ENCODE peak calls at places on chromosomes 6 and 20, in six cellular contexts. A is GM23338, X is IMR-90, W is heart left ventricle, F is astrocyte of the cerebellum, Z is A673. Y is an unnamed sample.

GRCh38 chr6:56899753-56900152 is 55.2 kb upstream of the BEND6 start:
- DNase-seq in W (no peak), A (no peak), F (no peak), X (no peak), Z (no peak), Y (no peak)

GRCh38 chr20:52127309-52127708 is 64.3 kb downstream of the ZFP64 start:
- DNase-seq in A (no peak), F (no peak), W (no peak), X (no peak), Z (no peak), Y (no peak)

GRCh38 chr6:154474636-154475428 is 35.7 kb downstream of the CNKSR3 start:
- DNase-seq in X (peak; percentile 84), Z (no peak), A (no peak), F (peak; percentile 55), W (no peak), Y (no peak)

GRCh38 chr6:73803562-73804221 is 107.7 kb downstream of the CD109 start:
- DNase-seq in A (peak; percentile 78), F (peak; percentile 49), W (no peak), X (peak; percentile 97), Z (peak; percentile 84), Y (no peak)

GRCh38 chr20:1473244-1473635 is 6.6 kb upstream of the NSFL1C start:
- DNase-seq in W (no peak), Z (no peak), F (no peak), A (no peak), X (no peak), Y (no peak)

GRCh38 chr20:22974354-22974753 is 60.8 kb upstream of the SSTR4 start:
- DNase-seq in Z (peak; percentile 5), F (no peak), W (no peak), X (no peak), A (peak; percentile 65), Y (no peak)

GRCh38 chr6:144954241-144954556 is 669.1 kb downstream of the UTRN start:
- DNase-seq in Z (no peak), X (no peak), F (no peak), W (no peak), A (no peak), Y (no peak)

GRCh38 chr6:136077834-136078576 is 172.1 kb downstream of the MTFR2 start:
- DNase-seq in A (no peak), X (peak; percentile 96), F (peak; percentile 91), Z (no peak), W (no peak), Y (no peak)

GRCh38 chr6:11712760-11713159 is 65.8 kb downstream of the ADTRP start:
- DNase-seq in F (no peak), A (no peak), W (peak; percentile 65), X (peak; percentile 46), Z (no peak), Y (no peak)

GRCh38 chr6:24274441-24275083 is 83.3 kb downstream of the DCDC2 start:
- DNase-seq in X (peak; percentile 23), A (peak; percentile 47), W (no peak), F (no peak), Z (peak; percentile 55), Y (no peak)

GRCh38 chr6:136510782-136511181 is 39.4 kb downstream of the MAP7 start:
- DNase-seq in F (no peak), W (no peak), Z (no peak), X (no peak), A (no peak), Y (no peak)

GRCh38 chr6:154139894-154140293 is 100.9 kb downstream of the OPRM1 start:
- DNase-seq in W (no peak), A (no peak), Z (peak; percentile 89), X (no peak), F (no peak), Y (no peak)

GRCh38 chr6:115972679-115973078 is 88.0 kb downstream of the FRK start:
- DNase-seq in X (no peak), F (no peak), W (no peak), A (no peak), Z (peak; percentile 9), Y (no peak)

GRCh38 chr6:52389626-52390360 is 27.8 kb downstream of the PAQR8 start:
- DNase-seq in Z (peak; percentile 41), X (peak; percentile 50), A (no peak), F (no peak), W (peak; percentile 43), Y (peak; percentile 76)

GRCh38 chr6:10595731-10596664 is 74.8 kb downstream of the GCNT2 start:
- DNase-seq in Z (no peak), F (no peak), A (peak; percentile 85), X (peak; percentile 10), W (no peak), Y (no peak)

GRCh38 chr20:38722708-38723068 is 1.6 kb upstream of the SLC32A1 start:
- DNase-seq in W (no peak), F (no peak), Z (no peak), A (peak; percentile 65), X (no peak), Y (no peak)

GRCh38 chr20:38725458-38725958 is 1.2 kb downstream of the SLC32A1 start:
- DNase-seq in W (no peak), A (no peak), Z (no peak), F (no peak), X (no peak), Y (no peak)

GRCh38 chr20:38723069-38723981 is 961 bp upstream of the SLC32A1 start:
- DNase-seq in X (no peak), A (peak; percentile 61), W (no peak), F (peak; percentile 42), Z (no peak), Y (no peak)

GRCh38 chr20:38724603-38725457 is 544 bp downstream of the SLC32A1 start:
- DNase-seq in A (peak; percentile 92), W (no peak), X (no peak), F (no peak), Z (no peak), Y (no peak)

GRCh38 chr20:38723982-38724602 is at the start of gene SLC32A1:
- DNase-seq in X (no peak), A (peak; percentile 80), F (no peak), Z (no peak), W (no peak), Y (no peak)
- H3K4me3 ChIP-seq in X (no peak within 1 kb of the TSS), A (peak within 1 kb of the TSS; percentile 61), F (no peak within 1 kb of the TSS), Z (peak within 1 kb of the TSS; percentile 17), W (no peak within 1 kb of the TSS), Y (no peak within 1 kb of the TSS)

GRCh38 chr20:35883778-35884540 is 70.3 kb downstream of the SCAND1 start:
- DNase-seq in F (peak; percentile 98), W (peak; percentile 74), Z (peak; percentile 88), X (peak; percentile 100), A (peak; percentile 87), Y (peak; percentile 18)

GRCh38 chr20:35886537-35886936 is 67.8 kb downstream of the SCAND1 start:
- DNase-seq in A (no peak), F (no peak), Z (no peak), W (peak; percentile 76), X (no peak), Y (no peak)

GRCh38 chr20:35885212-35885611 is 69.1 kb downstream of the SCAND1 start:
- DNase-seq in X (no peak), W (no peak), Z (no peak), A (no peak), F (no peak), Y (no peak)

GRCh38 chr20:35883341-35883777 is 70.9 kb downstream of the SCAND1 start:
- DNase-seq in A (no peak), F (no peak), W (no peak), Z (no peak), X (no peak), Y (no peak)

GRCh38 chr20:35884541-35884865 is 69.8 kb downstream of the SCAND1 start:
- DNase-seq in W (no peak), F (no peak), Z (no peak), X (no peak), A (no peak), Y (no peak)
- TF ChIP-seq CTCF in W (no peak), F (no peak), Z (no peak), X (no peak), A (no peak), Y (no peak)

GRCh38 chr6:31919624-31920303 is 7.8 kb upstream of the C2 start:
- DNase-seq in A (no peak), Z (no peak), W (no peak), F (no peak), X (no peak), Y (no peak)

GRCh38 chr6:31920803-31921202 is 6.7 kb upstream of the C2 start:
- DNase-seq in X (no peak), A (no peak), W (no peak), F (no peak), Z (no peak), Y (no peak)

GRCh38 chr6:31927242-31927867 is at the start of gene C2:
- DNase-seq in A (no peak), Z (no peak), W (no peak), F (no peak), X (no peak), Y (no peak)

GRCh38 chr6:31918069-31918725 is 9.3 kb upstream of the C2 start:
- DNase-seq in X (no peak), F (no peak), Z (no peak), A (no peak), W (no peak), Y (no peak)

DNA sequence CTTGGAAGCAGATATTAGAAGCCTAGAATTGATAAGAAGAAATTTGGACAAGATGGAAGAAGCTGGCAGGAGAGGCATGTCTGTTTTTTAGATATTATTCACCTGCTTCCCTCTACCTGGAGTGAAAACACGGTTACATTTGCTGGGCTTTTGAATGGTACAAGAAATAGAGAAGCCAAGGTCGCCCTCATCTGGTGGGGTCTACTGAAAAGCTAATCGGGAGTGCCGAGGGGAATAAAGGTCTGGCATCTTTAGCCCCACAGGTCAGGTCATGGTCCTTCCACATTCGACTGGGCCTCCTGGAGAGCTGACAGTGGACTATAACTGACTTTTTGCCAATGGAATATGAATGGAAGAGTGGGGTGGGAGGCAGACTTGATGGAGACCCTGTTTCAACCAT is 4.6 kb upstream of the C2 start:
- DNase-seq in F (no peak), A (peak; percentile 69), W (no peak), X (no peak), Z (no peak), Y (no peak)
- H3K4me3 ChIP-seq in F (no peak overlapping the region), A (no peak overlapping the region), W (no peak overlapping the region), X (no peak overlapping the region), Z (no peak overlapping the region), Y (no peak overlapping the region)

GRCh38 chr6:90100059-90100665 is 196.5 kb downstream of the BACH2 start:
- DNase-seq in X (no peak), A (no peak), W (no peak), Z (no peak), F (no peak), Y (no peak)

GRCh38 chr6:90098637-90099036 is 198.0 kb downstream of the BACH2 start:
- DNase-seq in W (peak; percentile 43), A (no peak), F (peak; percentile 9), Z (no peak), X (no peak), Y (no peak)

GRCh38 chr6:90097357-90097756 is 199.3 kb downstream of the BACH2 start:
- DNase-seq in W (no peak), F (no peak), Z (peak; percentile 5), X (no peak), A (no peak), Y (no peak)

GRCh38 chr6:90096818-90097217 is 199.8 kb downstream of the BACH2 start:
- DNase-seq in Z (no peak), W (no peak), X (no peak), F (no peak), A (no peak), Y (no peak)

DNA sequence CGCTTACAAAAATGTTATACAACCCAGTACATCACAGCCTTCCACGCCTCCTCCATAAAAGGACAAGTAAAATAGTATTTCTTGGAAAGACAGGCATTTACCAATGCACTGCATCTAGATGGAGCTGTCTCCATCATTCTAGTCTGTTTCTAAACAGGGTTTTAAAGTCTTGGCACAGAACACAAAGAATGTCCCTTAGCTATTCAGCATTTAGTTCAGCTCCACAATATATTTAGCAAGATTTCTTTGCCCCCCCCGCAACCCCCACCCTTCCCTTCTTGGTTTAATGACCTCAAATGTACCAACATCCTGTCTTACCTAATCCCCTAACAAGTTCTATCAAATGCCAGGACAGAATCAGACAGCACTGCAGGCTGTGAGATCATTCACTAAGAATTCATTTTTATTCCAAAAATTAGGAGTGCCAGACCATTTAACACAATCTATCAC is 198.6 kb downstream of the BACH2 start:
- DNase-seq in X (peak; percentile 89), Z (peak; percentile 87), F (peak; percentile 95), A (no peak), W (peak; percentile 47), Y (no peak)
- TF ChIP-seq CTCF in X (peak; percentile 59), Z (peak; percentile 58), F (peak; percentile 60), A (no peak), W (peak; percentile 33), Y (no peak)

Y was measured in GM12864.